ENCODE peak calls at places on chromosomes 3 and 15, in nine cellular contexts. F, P, B, J, E, Z, K, V and H are unnamed samples.

GRCh38 chr3:157667493-157667892 is 164.3 kb upstream of the VEPH1 start:
- DNase-seq in F (no peak), P (no peak), B (no peak), J (no peak), E (no peak), Z (no peak), K (no peak), V (no peak), H (no peak)

GRCh38 chr3:170585937-170586310 is at the start of gene SLC7A14:
- DNase-seq in F (no peak), P (no peak), B (no peak), J (no peak), E (peak), Z (no peak), K (peak), V (no peak), H (peak)

GRCh38 chr3:62525276-62525675 is 151.9 kb upstream of the FEZF2 start:
- DNase-seq in F (no peak), P (no peak), B (no peak), J (no peak), E (no peak), Z (no peak), K (no peak), V (no peak), H (no peak)

GRCh38 chr3:38327335-38328009 is 19.1 kb upstream of the XYLB start:
- DNase-seq in F (no peak), P (no peak), B (no peak), J (no peak), E (peak), Z (no peak), K (no peak), V (no peak), H (no peak)

GRCh38 chr3:170196833-170197232 is 15.3 kb upstream of the PHC3 start:
- DNase-seq in F (no peak), P (no peak), B (no peak), J (no peak), E (no peak), Z (no peak), K (peak), V (no peak), H (no peak)

GRCh38 chr3:149969945-149970715 is 565 bp downstream of the PFN2 start:
- DNase-seq in F (peak), P (peak), B (peak), J (peak), E (peak), Z (peak), K (peak), V (peak), H (peak)

GRCh38 chr15:51672100-51672731 is 9.1 kb upstream of the SCG3 start:
- DNase-seq in F (peak), P (no peak), B (no peak), J (no peak), E (no peak), Z (no peak), K (peak), V (no peak), H (no peak)

GRCh38 chr3:106172780-106173179 is 304.0 kb upstream of the CBLB start:
- DNase-seq in F (no peak), P (no peak), B (no peak), J (no peak), E (no peak), Z (no peak), K (no peak), V (no peak), H (no peak)

GRCh38 chr3:112303811-112304325 is 9.9 kb upstream of the SLC9C1 start:
- DNase-seq in F (no peak), P (no peak), B (no peak), J (peak), E (peak), Z (peak), K (peak), V (peak), H (no peak)

GRCh38 chr3:122858373-122858772 is 63.5 kb downstream of the SLC49A4 start:
- DNase-seq in F (no peak), P (no peak), B (no peak), J (no peak), E (peak), Z (no peak), K (peak), V (no peak), H (no peak)

GRCh38 chr3:41740374-41740773 is 221.5 kb downstream of the ULK4 start:
- DNase-seq in F (no peak), P (no peak), B (no peak), J (no peak), E (no peak), Z (no peak), K (no peak), V (no peak), H (no peak)

GRCh38 chr15:51060058-51060598 is 34.6 kb downstream of the TNFAIP8L3 start:
- DNase-seq in F (no peak), P (no peak), B (no peak), J (no peak), E (no peak), Z (no peak), K (no peak), V (no peak), H (no peak)

GRCh38 chr15:32715276-32715675 is 2.5 kb upstream of the GREM1 start:
- DNase-seq in F (no peak), P (no peak), B (no peak), J (no peak), E (no peak), Z (no peak), K (no peak), V (no peak), H (no peak)

GRCh38 chr3:111072016-111072891 is 638 bp downstream of the NECTIN3 start:
- DNase-seq in F (peak), P (peak), B (peak), J (peak), E (peak), Z (peak), K (peak), V (no peak), H (peak)

GRCh38 chr3:48564022-48564421 is 441 bp upstream of the UCN2 start:
- DNase-seq in F (peak), P (peak), B (peak), J (peak), E (peak), Z (peak), K (no peak), V (no peak), H (no peak)

GRCh38 chr15:86756688-86757087 is 677.0 kb downstream of the AGBL1 start:
- DNase-seq in F (no peak), P (no peak), B (no peak), J (no peak), E (no peak), Z (no peak), K (peak), V (no peak), H (no peak)

GRCh38 chr3:114892880-114893279 is 254.2 kb downstream of the ZBTB20 start:
- DNase-seq in F (no peak), P (no peak), B (no peak), J (no peak), E (no peak), Z (no peak), K (no peak), V (no peak), H (no peak)

GRCh38 chr15:77499087-77499765 is 78.5 kb downstream of the HMG20A start:
- DNase-seq in F (no peak), P (no peak), B (no peak), J (no peak), E (no peak), Z (no peak), K (no peak), V (no peak), H (peak)

GRCh38 chr15:39649765-39650164 is 68.9 kb downstream of the THBS1 start:
- DNase-seq in F (no peak), P (no peak), B (no peak), J (no peak), E (no peak), Z (no peak), K (no peak), V (no peak), H (no peak)

GRCh38 chr3:56702487-56703315 is 19.6 kb upstream of the TASOR start:
- DNase-seq in F (no peak), P (peak), B (no peak), J (peak), E (peak), Z (no peak), K (peak), V (peak), H (no peak)
- TF ChIP-seq CTCF in F (peak), P (peak), B (peak), J (peak), E (peak), Z (peak), K (peak), V (peak), H (peak)

GRCh38 chr3:107684431-107684925 is 161.7 kb downstream of the BBX start:
- DNase-seq in F (no peak), P (no peak), B (no peak), J (no peak), E (no peak), Z (peak), K (peak), V (no peak), H (no peak)
- H3K27ac ChIP-seq in F (peak), P (no peak), B (no peak), J (no peak), E (no peak), Z (no peak), K (peak), V (no peak), H (no peak)

DNA sequence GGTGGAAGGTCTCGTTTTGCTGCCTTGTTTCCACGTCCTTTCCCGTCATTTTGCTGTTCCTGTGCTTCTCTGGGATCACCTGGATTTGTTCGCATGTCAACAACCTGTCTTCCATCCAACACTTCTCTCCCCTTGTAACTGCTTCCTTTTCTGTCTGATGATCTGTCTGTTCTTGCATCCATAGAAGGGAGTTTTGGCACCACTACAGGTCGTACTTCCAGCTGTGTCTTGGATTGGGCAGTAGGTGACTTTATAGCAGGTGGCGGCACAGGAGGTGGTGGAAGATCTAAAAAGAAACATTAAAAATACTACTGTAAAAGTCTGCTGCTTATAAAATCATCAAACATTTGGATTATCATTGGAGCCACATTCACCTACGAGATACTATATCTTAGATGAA is 1161.0 kb downstream of the ROBO1 start:
- DNase-seq in F (no peak), P (no peak), B (no peak), J (no peak), E (no peak), Z (no peak), K (no peak), V (no peak), H (peak)
- TF ChIP-seq CTCF in F (no peak), P (no peak), B (no peak), J (no peak), E (no peak), Z (no peak), K (no peak), V (no peak), H (no peak)

GRCh38 chr15:68311464-68311835 is 33.9 kb downstream of the FEM1B start:
- DNase-seq in F (no peak), P (peak), B (no peak), J (peak), E (no peak), Z (no peak), K (no peak), V (no peak), H (peak)

GRCh38 chr15:68309024-68309423 is 31.5 kb downstream of the FEM1B start:
- DNase-seq in F (no peak), P (no peak), B (no peak), J (peak), E (no peak), Z (no peak), K (no peak), V (no peak), H (no peak)

GRCh38 chr15:68311859-68312557 is 34.5 kb downstream of the FEM1B start:
- DNase-seq in F (no peak), P (no peak), B (no peak), J (peak), E (no peak), Z (no peak), K (no peak), V (no peak), H (no peak)

GRCh38 chr15:68310811-68311463 is 33.4 kb downstream of the FEM1B start:
- DNase-seq in F (no peak), P (peak), B (no peak), J (peak), E (no peak), Z (no peak), K (no peak), V (no peak), H (no peak)

GRCh38 chr15:68310178-68310810 is 32.7 kb downstream of the FEM1B start:
- DNase-seq in F (peak), P (peak), B (no peak), J (peak), E (no peak), Z (peak), K (no peak), V (no peak), H (peak)
- H3K27ac ChIP-seq in F (peak), P (peak), B (no peak), J (peak), E (no peak), Z (no peak), K (no peak), V (no peak), H (no peak)

DNA sequence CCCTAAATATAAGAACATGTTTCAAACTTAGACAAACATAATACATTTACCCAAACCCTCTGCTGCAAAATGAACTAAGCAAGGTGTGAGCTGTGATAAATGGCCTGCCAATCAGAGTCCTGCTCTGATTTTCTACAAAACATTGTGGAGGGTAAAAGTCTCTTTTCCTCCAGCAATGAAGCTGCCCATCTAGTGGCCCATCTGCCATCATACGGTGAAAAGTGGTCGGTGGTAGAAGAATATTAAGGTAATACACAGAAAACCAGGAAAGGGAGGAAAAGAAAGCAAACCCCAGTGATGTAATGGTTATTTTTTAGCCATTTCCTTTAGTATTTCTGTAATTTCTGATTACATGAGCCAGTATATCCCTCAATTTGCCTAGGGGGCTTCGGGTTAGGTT is 838.1 kb downstream of the TBL1XR1 start:
- DNase-seq in F (no peak), P (no peak), B (no peak), J (no peak), E (no peak), Z (no peak), K (peak), V (no peak), H (no peak)
- TF ChIP-seq CTCF in F (no peak), P (no peak), B (no peak), J (no peak), E (peak), Z (no peak), K (peak), V (no peak), H (no peak)

GRCh38 chr3:139309880-139310279 is 33.9 kb upstream of the MRPS22 start:
- DNase-seq in F (no peak), P (no peak), B (no peak), J (no peak), E (no peak), Z (peak), K (no peak), V (no peak), H (no peak)
- H3K27ac ChIP-seq in F (no peak), P (no peak), B (no peak), J (no peak), E (peak), Z (peak), K (no peak), V (no peak), H (no peak)

GRCh38 chr3:124306665-124307064 is 314.7 kb upstream of the ROPN1 start:
- DNase-seq in F (no peak), P (no peak), B (no peak), J (no peak), E (no peak), Z (no peak), K (no peak), V (no peak), H (no peak)
- TF ChIP-seq CTCF in F (no peak), P (no peak), B (no peak), J (no peak), E (no peak), Z (no peak), K (no peak), V (no peak), H (no peak)

GRCh38 chr3:46351646-46352045 is 2.3 kb upstream of the CCR2 start:
- DNase-seq in F (no peak), P (no peak), B (no peak), J (no peak), E (no peak), Z (peak), K (no peak), V (no peak), H (no peak)

GRCh38 chr3:46353090-46353489 is 821 bp upstream of the CCR2 start:
- DNase-seq in F (no peak), P (no peak), B (no peak), J (no peak), E (no peak), Z (no peak), K (no peak), V (no peak), H (no peak)

GRCh38 chr3:46350262-46350565 is 3.7 kb upstream of the CCR2 start:
- DNase-seq in F (no peak), P (no peak), B (no peak), J (no peak), E (no peak), Z (no peak), K (no peak), V (no peak), H (no peak)

GRCh38 chr3:46349484-46350261 is 4.2 kb upstream of the CCR2 start:
- DNase-seq in F (no peak), P (no peak), B (no peak), J (no peak), E (no peak), Z (no peak), K (no peak), V (no peak), H (no peak)

GRCh38 chr3:46348811-46349482 is 5.0 kb upstream of the CCR2 start:
- DNase-seq in F (no peak), P (no peak), B (no peak), J (no peak), E (no peak), Z (no peak), K (no peak), V (no peak), H (no peak)
- H3K27ac ChIP-seq in F (no peak), P (no peak), B (no peak), J (no peak), E (no peak), Z (no peak), K (no peak), V (peak), H (no peak)